ENCODE peak calls at places on chromosomes 1 and 21, in six cellular contexts. One of them, this sample, is unnamed. For H3K4me1, the result is how much of the 10 kb centered on the place peaks cover.

GRCh38 chr1:34049994-34050393 is 115.0 kb downstream of the CSMD2 start:
- DNase-seq in IMR-90: no peak
- DNase-seq in H1: no peak
- DNase-seq in H9: no peak
- DNase-seq in neuronal stem cell: no peak
- DNase-seq in mesenchymal stem cell: no peak
- DNase-seq in this sample: no peak

GRCh38 chr21:45920824-45921600 is 60.6 kb upstream of the COL6A1 start:
- DNase-seq in IMR-90: peak
- DNase-seq in H1: no peak
- DNase-seq in H9: no peak
- DNase-seq in neuronal stem cell: no peak
- DNase-seq in mesenchymal stem cell: no peak
- DNase-seq in this sample: no peak

GRCh38 chr21:43881283-43881682 is 16.3 kb downstream of the AGPAT3 start:
- DNase-seq in IMR-90: no peak
- DNase-seq in H1: no peak
- DNase-seq in H9: no peak
- DNase-seq in neuronal stem cell: no peak
- DNase-seq in mesenchymal stem cell: no peak
- DNase-seq in this sample: no peak

GRCh38 chr1:210294991-210295773 is 33.5 kb upstream of the HHAT start:
- DNase-seq in IMR-90: no peak
- DNase-seq in H1: no peak
- DNase-seq in H9: peak
- DNase-seq in neuronal stem cell: no peak
- DNase-seq in mesenchymal stem cell: peak
- DNase-seq in this sample: peak

GRCh38 chr1:42178249-42178648 is 13.7 kb upstream of the GUCA2A start:
- DNase-seq in IMR-90: peak
- DNase-seq in H1: no peak
- DNase-seq in H9: no peak
- DNase-seq in neuronal stem cell: no peak
- DNase-seq in mesenchymal stem cell: peak
- DNase-seq in this sample: peak

GRCh38 chr1:198102454-198102791 is 54.4 kb upstream of the NEK7 start:
- DNase-seq in IMR-90: peak
- DNase-seq in H1: no peak
- DNase-seq in H9: no peak
- DNase-seq in neuronal stem cell: no peak
- DNase-seq in mesenchymal stem cell: no peak
- DNase-seq in this sample: peak

GRCh38 chr1:70290248-70290647 is 64.3 kb downstream of the ANKRD13C start:
- DNase-seq in IMR-90: peak
- DNase-seq in H1: no peak
- DNase-seq in H9: no peak
- DNase-seq in neuronal stem cell: no peak
- DNase-seq in mesenchymal stem cell: peak
- DNase-seq in this sample: no peak

GRCh38 chr1:27447883-27448282 is 42.1 kb downstream of the WASF2 start:
- DNase-seq in IMR-90: no peak
- DNase-seq in H1: no peak
- DNase-seq in H9: no peak
- DNase-seq in neuronal stem cell: no peak
- DNase-seq in mesenchymal stem cell: no peak
- DNase-seq in this sample: no peak

GRCh38 chr1:10904396-10905358 is 107.8 kb upstream of the TARDBP start:
- DNase-seq in IMR-90: no peak
- DNase-seq in H1: no peak
- DNase-seq in H9: no peak
- DNase-seq in neuronal stem cell: no peak
- DNase-seq in mesenchymal stem cell: peak
- DNase-seq in this sample: no peak

DNA sequence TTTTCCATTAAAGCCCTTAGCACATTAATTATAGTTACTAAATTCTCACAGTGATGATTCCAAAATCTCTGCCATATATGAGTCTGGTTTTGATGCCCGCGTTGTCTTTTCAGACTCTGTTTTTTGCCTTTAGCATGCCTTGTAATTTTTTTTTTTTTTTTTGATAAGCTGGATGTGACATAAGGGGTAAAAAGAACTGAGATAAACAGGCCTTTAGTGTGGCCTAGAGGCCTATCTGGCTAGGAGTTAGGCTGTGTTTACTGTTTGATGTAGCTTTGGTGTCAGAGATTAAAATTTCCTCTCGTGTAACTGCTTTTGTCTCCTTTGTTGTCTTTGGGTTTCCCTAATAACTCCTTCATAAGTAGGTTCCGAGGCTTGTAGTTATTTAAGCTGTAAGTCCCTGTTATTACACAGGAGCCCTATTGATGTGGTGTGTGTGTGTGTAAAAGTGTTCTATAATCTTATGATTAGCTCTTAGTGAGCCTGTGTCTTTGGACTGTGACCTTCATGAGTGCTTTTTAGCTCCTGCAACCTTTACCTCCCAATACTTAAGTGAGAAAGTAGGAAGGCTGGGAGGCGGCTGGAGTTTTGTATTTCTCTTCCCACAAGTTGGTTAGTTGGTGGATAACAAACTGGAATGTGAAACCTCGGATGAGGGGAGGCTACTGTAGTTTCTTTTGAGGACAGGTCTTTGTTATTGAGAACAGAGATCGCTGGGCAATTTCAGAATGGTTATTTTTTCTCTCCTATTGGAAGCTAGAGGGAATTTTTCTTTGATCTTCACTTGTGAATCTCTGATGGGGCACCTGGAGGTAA is 19.3 kb downstream of the HS2ST1 start:
- DNase-seq in IMR-90: no peak
- DNase-seq in H1: no peak
- DNase-seq in H9: peak
- DNase-seq in neuronal stem cell: no peak
- DNase-seq in mesenchymal stem cell: no peak
- DNase-seq in this sample: no peak
- H3K4me1 ChIP-seq in IMR-90: under half
- H3K4me1 ChIP-seq in H1: under half
- H3K4me1 ChIP-seq in H9: under half
- H3K4me1 ChIP-seq in neuronal stem cell: under half
- H3K4me1 ChIP-seq in mesenchymal stem cell: under half
- H3K4me1 ChIP-seq in this sample: under half

GRCh38 chr1:224632381-224632871 is 16.3 kb downstream of the CNIH3 start:
- DNase-seq in IMR-90: peak
- DNase-seq in H1: no peak
- DNase-seq in H9: no peak
- DNase-seq in neuronal stem cell: no peak
- DNase-seq in mesenchymal stem cell: peak
- DNase-seq in this sample: peak

GRCh38 chr1:224637936-224638335 is 21.8 kb downstream of the CNIH3 start:
- DNase-seq in IMR-90: no peak
- DNase-seq in H1: no peak
- DNase-seq in H9: no peak
- DNase-seq in neuronal stem cell: no peak
- DNase-seq in mesenchymal stem cell: no peak
- DNase-seq in this sample: no peak

GRCh38 chr1:224637510-224637909 is 21.4 kb downstream of the CNIH3 start:
- DNase-seq in IMR-90: peak
- DNase-seq in H1: no peak
- DNase-seq in H9: no peak
- DNase-seq in neuronal stem cell: no peak
- DNase-seq in mesenchymal stem cell: peak
- DNase-seq in this sample: peak

GRCh38 chr1:224632921-224633321 is 16.8 kb downstream of the CNIH3 start:
- DNase-seq in IMR-90: peak
- DNase-seq in H1: no peak
- DNase-seq in H9: no peak
- DNase-seq in neuronal stem cell: peak
- DNase-seq in mesenchymal stem cell: no peak
- DNase-seq in this sample: peak

GRCh38 chr1:224635356-224635755 is 19.2 kb downstream of the CNIH3 start:
- DNase-seq in IMR-90: peak
- DNase-seq in H1: no peak
- DNase-seq in H9: no peak
- DNase-seq in neuronal stem cell: no peak
- DNase-seq in mesenchymal stem cell: peak
- DNase-seq in this sample: peak
- H2BK120ac ChIP-seq in IMR-90: peak
- H2BK120ac ChIP-seq in H1: no peak
- H2BK120ac ChIP-seq in H9: no peak
- H2BK120ac ChIP-seq in neuronal stem cell: no peak
- H2BK120ac ChIP-seq in mesenchymal stem cell: no peak
- H2BK120ac ChIP-seq in this sample: no peak

DNA sequence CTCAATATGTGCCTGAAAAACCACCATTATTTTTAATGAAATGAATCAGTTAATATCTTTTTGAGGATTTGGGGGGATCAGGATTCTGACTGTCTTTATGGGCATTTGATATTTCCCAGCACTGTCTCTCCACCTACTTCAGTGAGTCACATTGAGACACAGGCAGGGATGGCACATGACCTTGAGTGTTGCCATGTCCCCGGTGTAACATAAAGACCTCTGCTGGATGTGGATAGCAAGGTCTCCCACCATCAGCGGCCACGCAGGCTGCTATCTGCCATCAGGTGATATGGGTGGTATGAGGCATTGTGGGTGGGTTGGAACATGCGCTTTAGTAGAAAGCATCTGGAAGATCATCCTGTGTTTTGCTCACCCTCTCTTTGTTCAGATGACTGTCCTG is 103.2 kb downstream of the RGL1 start:
- DNase-seq in IMR-90: no peak
- DNase-seq in H1: no peak
- DNase-seq in H9: no peak
- DNase-seq in neuronal stem cell: no peak
- DNase-seq in mesenchymal stem cell: no peak
- DNase-seq in this sample: no peak
- H3K14ac ChIP-seq in IMR-90: no peak
- H3K14ac ChIP-seq in H1: no peak
- H3K14ac ChIP-seq in H9: no peak
- H3K14ac ChIP-seq in neuronal stem cell: no peak
- H3K14ac ChIP-seq in mesenchymal stem cell: no peak
- H3K14ac ChIP-seq in this sample: no peak

DNA sequence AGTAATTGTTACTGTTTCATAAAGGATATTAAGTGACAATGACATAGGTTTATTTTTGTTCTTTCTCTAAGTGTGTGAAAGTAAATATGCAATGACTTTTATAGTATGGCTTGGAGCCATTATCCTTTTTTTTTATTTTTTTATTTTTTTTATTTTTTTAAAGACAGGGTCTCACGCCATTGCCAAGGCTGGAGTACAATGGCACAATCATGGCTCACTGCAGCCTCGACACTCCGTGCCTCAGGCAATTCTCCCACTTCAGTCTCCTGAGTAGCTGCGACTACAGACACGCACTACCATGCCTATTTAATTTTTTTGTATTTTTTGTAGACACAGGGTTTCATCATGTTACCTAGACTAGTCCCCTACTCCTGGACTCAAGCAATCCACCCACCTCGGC is 7.0 kb downstream of the TRIM33 start:
- DNase-seq in IMR-90: no peak
- DNase-seq in H1: no peak
- DNase-seq in H9: no peak
- DNase-seq in neuronal stem cell: no peak
- DNase-seq in mesenchymal stem cell: no peak
- DNase-seq in this sample: no peak
- H3K4me1 ChIP-seq in IMR-90: under half
- H3K4me1 ChIP-seq in H1: under half
- H3K4me1 ChIP-seq in H9: under half
- H3K4me1 ChIP-seq in neuronal stem cell: under half
- H3K4me1 ChIP-seq in mesenchymal stem cell: under half
- H3K4me1 ChIP-seq in this sample: under half

DNA sequence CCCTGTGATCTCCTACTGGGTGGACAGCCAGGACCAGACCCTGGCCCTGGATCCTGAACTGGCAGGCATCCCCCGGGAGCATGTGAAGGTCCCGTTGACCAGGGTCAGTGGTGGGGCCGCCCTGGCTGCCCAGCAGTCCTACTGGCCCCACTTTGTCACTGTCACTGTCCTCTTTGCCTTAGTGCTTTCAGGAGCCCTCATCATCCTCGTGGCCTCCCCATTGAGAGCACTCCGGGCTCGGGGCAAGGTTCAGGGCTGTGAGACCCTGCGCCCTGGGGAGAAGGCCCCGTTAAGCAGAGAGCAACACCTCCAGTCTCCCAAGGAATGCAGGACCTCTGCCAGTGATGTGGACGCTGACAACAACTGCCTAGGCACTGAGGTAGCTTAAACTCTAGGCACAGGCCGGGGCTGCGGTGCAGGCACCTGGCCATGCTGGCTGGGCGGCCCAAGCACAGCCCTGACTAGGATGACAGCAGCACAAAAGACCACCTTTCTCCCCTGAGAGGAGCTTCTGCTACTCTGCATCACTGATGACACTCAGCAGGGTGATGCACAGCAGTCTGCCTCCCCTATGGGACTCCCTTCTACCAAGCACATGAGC is 17.2 kb upstream of the SLC25A44 start:
- DNase-seq in IMR-90: no peak
- DNase-seq in H1: no peak
- DNase-seq in H9: no peak
- DNase-seq in neuronal stem cell: no peak
- DNase-seq in mesenchymal stem cell: no peak
- DNase-seq in this sample: no peak
- H2BK120ac ChIP-seq in IMR-90: no peak
- H2BK120ac ChIP-seq in H1: no peak
- H2BK120ac ChIP-seq in H9: no peak
- H2BK120ac ChIP-seq in neuronal stem cell: no peak
- H2BK120ac ChIP-seq in mesenchymal stem cell: no peak
- H2BK120ac ChIP-seq in this sample: no peak

This sample was measured in trophoblast cell.